ENCODE peak calls at places on chromosomes 5 and 9, in nine cellular contexts. W is A549, F is prostate gland, C is sigmoid colon, J is heart left ventricle, I is HCT116, X is uterus, Q is esophagus squamous epithelium, Z is ovary. H is an unnamed sample.

GRCh38 chr5:172636279-172637050 is 4.6 kb upstream of the NEURL1B start:
- DNase-seq in J (no peak), I (no peak), X (peak), F (no peak), W (no peak), Q (no peak), C (no peak), Z (no peak), H (peak)

GRCh38 chr9:107488400-107489143 is 997 bp downstream of the KLF4 start:
- DNase-seq in I (no peak), J (peak), W (peak), F (peak), X (peak), C (peak), Q (no peak), Z (peak), H (peak)

GRCh38 chr5:153807796-153808195 is 230.9 kb downstream of the FAM114A2 start:
- DNase-seq in I (no peak), F (no peak), J (no peak), W (no peak), C (no peak), Z (no peak), X (no peak), Q (no peak), H (no peak)

GRCh38 chr5:40486437-40487270 is 193.1 kb upstream of the PTGER4 start:
- DNase-seq in X (no peak), Q (no peak), F (no peak), J (no peak), W (no peak), C (no peak), I (no peak), Z (no peak), H (no peak)

GRCh38 chr5:16484081-16484480 is 18.5 kb upstream of the ZNF622 start:
- DNase-seq in I (no peak), C (no peak), W (no peak), J (no peak), Q (no peak), Z (no peak), X (no peak), F (no peak), H (no peak)

GRCh38 chr9:14692536-14692917 is 705 bp downstream of the ZDHHC21 start:
- DNase-seq in C (no peak), I (no peak), X (no peak), Z (no peak), Q (no peak), J (no peak), W (peak), F (no peak), H (no peak)

GRCh38 chr9:133526721-133527321 is 2.1 kb upstream of the MYMK start:
- DNase-seq in C (no peak), Z (no peak), J (no peak), W (no peak), Q (no peak), F (no peak), X (no peak), I (no peak), H (no peak)

GRCh38 chr5:139282195-139282557 is 11.4 kb upstream of the MATR3 start:
- DNase-seq in F (no peak), I (no peak), W (no peak), Q (no peak), Z (no peak), C (no peak), X (no peak), J (no peak), H (no peak)

GRCh38 chr9:113131689-113132151 is 19.1 kb upstream of the SLC31A2 start:
- DNase-seq in X (no peak), Z (no peak), Q (no peak), J (no peak), W (no peak), C (no peak), I (no peak), F (no peak), H (no peak)

GRCh38 chr5:128227984-128228383 is 144.4 kb downstream of the SLC12A2 start:
- DNase-seq in F (no peak), J (no peak), W (no peak), X (peak), Z (no peak), I (peak), Q (no peak), C (no peak), H (no peak)

GRCh38 chr9:79667716-79668458 is 96.1 kb downstream of the TLE4 start:
- DNase-seq in I (no peak), C (no peak), J (no peak), Z (no peak), W (peak), Q (no peak), X (no peak), F (peak), H (no peak)

GRCh38 chr9:32359452-32359851 is 25.0 kb upstream of the ACO1 start:
- DNase-seq in F (no peak), C (no peak), J (no peak), Q (no peak), I (no peak), X (no peak), W (no peak), Z (no peak), H (no peak)

GRCh38 chr9:99253772-99254431 is 31.8 kb downstream of the SEC61B start:
- DNase-seq in C (no peak), W (no peak), X (no peak), Z (no peak), F (no peak), J (no peak), Q (no peak), I (no peak), H (no peak)

GRCh38 chr5:76855961-76856360 is 6.1 kb downstream of the S100Z start:
- DNase-seq in I (no peak), J (no peak), Z (no peak), C (no peak), W (no peak), F (no peak), Q (peak), X (no peak), H (no peak)

GRCh38 chr9:89835676-89836075 is 230.9 kb downstream of the GADD45G start:
- DNase-seq in Q (no peak), F (no peak), X (no peak), I (no peak), W (no peak), C (no peak), J (no peak), Z (no peak), H (no peak)

GRCh38 chr9:33800886-33801285 is 5.5 kb downstream of the PRSS3 start:
- DNase-seq in W (no peak), I (no peak), Q (no peak), F (no peak), Z (no peak), X (no peak), J (no peak), C (no peak), H (no peak)

GRCh38 chr5:146703899-146704298 is 174.7 kb downstream of the PPP2R2B start:
- DNase-seq in Z (no peak), W (no peak), I (no peak), C (no peak), X (no peak), J (no peak), Q (no peak), F (no peak), H (no peak)

GRCh38 chr9:131583836-131584555 is 38.7 kb downstream of the PRRT1B start:
- DNase-seq in I (no peak), C (no peak), Z (no peak), Q (no peak), J (peak), F (no peak), X (no peak), W (no peak), H (peak)

GRCh38 chr5:27876071-27876470 is 837.7 kb upstream of the CDH9 start:
- DNase-seq in Q (no peak), I (no peak), C (no peak), F (no peak), W (no peak), X (no peak), Z (no peak), J (no peak), H (no peak)

GRCh38 chr5:161138751-161139455 is 286.9 kb upstream of the ATP10B start:
- DNase-seq in W (no peak), F (no peak), X (no peak), J (no peak), Z (no peak), Q (no peak), I (no peak), C (no peak), H (no peak)

GRCh38 chr9:27195191-27195590 is 86.2 kb downstream of the TEK start:
- DNase-seq in I (no peak), Z (no peak), F (no peak), W (no peak), X (no peak), Q (no peak), C (no peak), J (no peak), H (no peak)

GRCh38 chr9:129326061-129327005 is 148.3 kb upstream of the IER5L start:
- DNase-seq in W (no peak), C (no peak), I (no peak), X (no peak), Z (no peak), J (no peak), Q (no peak), F (no peak), H (peak)

GRCh38 chr5:54455413-54456157 is at the start of gene HSPB3:
- DNase-seq in J (peak), I (no peak), X (peak), C (peak), Z (peak), W (no peak), Q (no peak), F (no peak), H (no peak)

GRCh38 chr5:131968396-131968954 is 23.0 kb upstream of the MEIKIN start:
- DNase-seq in J (no peak), Q (no peak), X (no peak), W (no peak), Z (no peak), F (no peak), C (no peak), I (no peak), H (no peak)

GRCh38 chr9:124309665-124310064 is 51.9 kb downstream of the NEK6 start:
- DNase-seq in J (no peak), F (no peak), X (peak), Q (no peak), Z (no peak), C (no peak), I (peak), W (peak), H (no peak)

GRCh38 chr9:76180541-76180940 is 213.7 kb downstream of the RFK start:
- DNase-seq in Q (no peak), Z (no peak), W (no peak), I (peak), F (peak), J (no peak), X (no peak), C (no peak), H (no peak)

GRCh38 chr9:133739408-133740280 is 1.5 kb upstream of the SARDH start:
- DNase-seq in Z (no peak), Q (no peak), F (no peak), C (peak), I (no peak), W (no peak), J (no peak), X (no peak), H (peak)

GRCh38 chr5:119578937-119579336 is 50.4 kb upstream of the FAM170A start:
- DNase-seq in C (no peak), Z (no peak), J (no peak), I (peak), F (no peak), W (peak), Q (no peak), X (no peak), H (no peak)

GRCh38 chr9:28770226-28770625 is 1196.9 kb upstream of the C9orf72 start:
- DNase-seq in J (no peak), I (no peak), C (no peak), Z (no peak), W (no peak), Q (no peak), X (no peak), F (no peak), H (no peak)

GRCh38 chr9:105881654-105882349 is 187.5 kb downstream of the TMEM38B start:
- DNase-seq in W (peak), Z (peak), I (peak), F (peak), C (no peak), X (peak), J (peak), Q (no peak), H (peak)

GRCh38 chr5:56816546-56817081 is 1.3 kb downstream of the MAP3K1 start:
- DNase-seq in W (peak), I (no peak), Q (no peak), X (peak), J (peak), Z (peak), F (peak), C (peak), H (peak)

GRCh38 chr9:87678650-87679355 is 47.1 kb upstream of the CTSL start:
- DNase-seq in Z (peak), Q (no peak), I (peak), X (peak), C (peak), F (peak), J (no peak), W (peak), H (no peak)

GRCh38 chr5:150487199-150488061 is 20.5 kb upstream of the NDST1 start:
- DNase-seq in J (peak), W (peak), Q (no peak), X (no peak), I (no peak), Z (peak), F (peak), C (no peak), H (peak)

GRCh38 chr5:150484964-150485769 is 22.8 kb upstream of the NDST1 start:
- DNase-seq in W (no peak), Q (no peak), J (no peak), X (no peak), Z (no peak), F (no peak), C (no peak), I (no peak), H (peak)

GRCh38 chr5:150488519-150489357 is 19.2 kb upstream of the NDST1 start:
- DNase-seq in I (no peak), Z (peak), C (peak), Q (no peak), J (peak), W (no peak), F (peak), X (peak), H (peak)

GRCh38 chr5:150485770-150486401 is 22.0 kb upstream of the NDST1 start:
- DNase-seq in J (peak), F (peak), I (no peak), W (peak), X (peak), Q (no peak), Z (peak), C (peak), H (peak)

GRCh38 chr5:150486402-150487198 is 21.3 kb upstream of the NDST1 start:
- DNase-seq in X (peak), F (peak), C (no peak), J (peak), Z (peak), W (peak), Q (no peak), I (peak), H (peak)
- H3K27ac ChIP-seq in X (peak), F (peak), C (peak), J (peak), Z (peak), W (peak), Q (peak), I (peak), H (peak)

GRCh38 chr9:127890053-127890452 is 9.3 kb downstream of the ST6GALNAC6 start:
- DNase-seq in C (no peak), J (no peak), F (no peak), Z (no peak), I (no peak), X (no peak), Q (no peak), W (no peak), H (no peak)

GRCh38 chr9:127885508-127886281 is 8.2 kb upstream of the AK1 start:
- DNase-seq in X (no peak), Q (no peak), Z (no peak), J (no peak), F (no peak), I (no peak), C (no peak), W (no peak), H (no peak)

GRCh38 chr9:127884976-127885490 is 7.6 kb upstream of the AK1 start:
- DNase-seq in X (no peak), J (no peak), W (no peak), Z (no peak), Q (no peak), I (no peak), F (no peak), C (no peak), H (no peak)

GRCh38 chr9:127886401-127886972 is 9.0 kb upstream of the AK1 start:
- DNase-seq in C (no peak), W (no peak), F (no peak), Z (peak), Q (no peak), X (no peak), I (no peak), J (no peak), H (peak)

GRCh38 chr9:127887792-127888191 is 10.3 kb upstream of the AK1 start:
- DNase-seq in Q (no peak), C (no peak), J (no peak), F (no peak), I (no peak), W (no peak), X (no peak), Z (no peak), H (no peak)
- TF ChIP-seq CTCF in Q (no peak), C (no peak), J (no peak), F (no peak), I (peak), W (no peak), X (no peak), Z (no peak), H (no peak)

DNA sequence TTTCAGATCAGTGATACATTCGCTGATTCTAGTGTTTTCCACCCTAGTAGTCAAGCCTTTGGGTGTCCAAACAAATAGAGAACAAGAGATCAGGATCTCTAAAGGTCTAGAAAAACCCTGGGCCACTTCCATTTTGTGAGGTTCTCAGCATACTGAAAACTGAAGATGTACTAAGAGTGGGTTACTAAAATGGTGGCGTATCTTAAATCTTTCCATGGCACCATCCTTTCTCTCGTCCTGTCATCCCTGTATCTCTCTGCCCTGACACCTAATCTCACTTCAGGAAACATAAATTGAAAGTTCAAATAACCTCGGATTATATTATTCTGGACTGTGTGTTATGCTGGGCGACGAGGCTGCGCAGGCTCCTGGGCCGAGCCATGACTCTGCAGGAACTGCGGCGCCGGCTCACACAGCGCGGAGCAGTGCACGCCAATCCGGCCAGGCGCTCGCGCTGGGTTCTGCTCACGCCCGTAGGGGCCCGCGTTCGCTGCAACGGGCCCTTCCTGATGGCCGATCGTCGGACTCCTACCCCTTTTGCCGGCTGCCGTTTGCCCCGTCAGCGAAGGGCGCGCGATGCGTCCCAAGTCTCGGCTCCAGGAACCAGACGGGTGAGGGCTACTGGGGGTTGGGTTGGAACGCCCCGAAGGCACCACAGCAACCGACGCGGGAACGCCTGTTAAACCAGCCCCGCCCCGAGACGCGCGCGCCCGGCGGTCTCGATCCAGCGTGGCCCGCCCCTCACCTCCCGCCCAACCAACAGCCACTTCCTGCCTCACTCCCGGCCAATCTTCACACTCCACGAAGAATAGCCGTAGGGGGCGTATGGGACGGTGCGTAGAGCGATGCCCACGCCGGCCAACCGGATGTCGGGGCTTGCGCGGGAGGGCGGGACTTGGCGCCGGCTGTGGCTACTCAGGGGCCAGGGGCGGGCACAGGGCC is 503 bp upstream of the CANX start:
- DNase-seq in Z (peak), F (peak), W (peak), I (peak), X (peak), J (peak), C (peak), Q (peak), H (peak)
- TF ChIP-seq POLR2A in Z (peak), F (peak), W (peak), I (peak), X (no peak), J (peak), C (peak), Q (peak), H (peak)

DNA sequence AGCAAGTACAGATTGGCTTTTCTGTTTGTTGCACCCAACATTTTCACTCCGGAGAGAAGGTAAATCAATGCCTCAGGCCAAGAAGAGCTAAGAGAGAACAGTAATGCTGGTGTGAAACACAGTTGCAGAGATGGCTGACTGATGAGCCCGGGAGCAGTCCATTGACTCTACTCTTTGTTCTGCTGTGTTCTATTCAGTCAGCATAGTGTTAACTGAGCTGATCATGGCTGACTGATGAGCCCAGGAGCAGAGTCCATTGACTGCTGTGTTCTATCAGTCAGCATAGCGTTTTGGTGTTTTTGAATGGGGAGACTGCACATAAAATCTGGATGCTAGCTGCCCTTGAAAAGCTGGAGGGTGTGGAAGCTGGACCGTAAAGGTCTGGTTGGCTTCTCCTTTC is 141.4 kb downstream of the FRMD3 start:
- DNase-seq in X (no peak), C (no peak), F (no peak), J (no peak), I (no peak), W (no peak), Z (no peak), Q (no peak), H (no peak)
- H3K27ac ChIP-seq in X (no peak), C (no peak), F (no peak), J (no peak), I (no peak), W (no peak), Z (no peak), Q (no peak), H (no peak)

DNA sequence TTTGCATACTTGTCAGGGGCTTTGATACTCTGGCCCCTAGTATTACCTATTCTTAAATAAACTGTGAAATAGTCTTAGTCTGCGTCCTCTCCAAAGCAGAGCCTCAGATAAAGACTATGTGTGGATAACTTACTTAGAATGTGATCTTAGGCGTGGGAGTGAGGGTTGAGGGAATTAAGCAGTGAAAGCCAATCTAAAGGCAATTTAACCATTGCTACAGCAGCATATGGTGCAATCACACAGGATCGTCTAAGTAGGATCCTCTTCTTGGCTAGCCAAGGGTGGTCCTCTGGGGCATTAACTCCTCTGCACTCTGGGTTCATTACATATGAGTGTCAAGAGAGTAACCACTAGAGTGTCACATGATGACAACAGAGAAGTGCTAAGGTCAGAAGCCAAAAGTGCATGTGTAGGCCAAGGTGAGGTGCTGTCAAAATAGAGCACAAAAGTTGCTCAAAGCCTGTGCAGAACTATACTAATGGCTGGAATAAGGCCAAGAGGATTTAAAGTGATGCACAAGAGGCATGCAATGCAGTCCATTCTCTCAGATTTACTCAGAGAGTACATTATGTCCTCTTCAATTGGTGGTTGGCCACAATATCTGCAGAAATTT is 274.5 kb upstream of the SEMA6A start:
- DNase-seq in J (no peak), C (no peak), F (no peak), X (no peak), I (no peak), Q (no peak), W (no peak), Z (no peak), H (no peak)
- TF ChIP-seq CTCF in J (no peak), C (no peak), F (no peak), X (no peak), I (no peak), Q (no peak), W (no peak), Z (no peak), H (no peak)